ENCODE peak calls at places on chromosomes 5 and 9, in four cellular contexts. B, R, U and Z are unnamed samples. For H3K4me1, the result is how much of the 10 kb centered on the place peaks cover.

GRCh38 chr5:154444559-154445421 is 1.0 kb upstream of the SAP30L start:
- DNase-seq in B (peak), R (peak), U (no peak), Z (no peak)

GRCh38 chr5:157370967-157371366 is 89.0 kb upstream of the NIPAL4 start:
- DNase-seq in B (no peak), R (no peak), U (no peak), Z (no peak)

GRCh38 chr9:72749276-72749675 is 203.6 kb downstream of the ALDH1A1 start:
- DNase-seq in B (no peak), R (no peak), U (no peak), Z (no peak)

GRCh38 chr5:41610402-41610801 is 100.0 kb upstream of the PLCXD3 start:
- DNase-seq in B (no peak), R (no peak), U (no peak), Z (no peak)

GRCh38 chr9:135050072-135050990 is 37.1 kb upstream of the OLFM1 start:
- DNase-seq in B (no peak), R (no peak), U (no peak), Z (no peak)

GRCh38 chr9:94937214-94937903 is 210.9 kb downstream of the AOPEP start:
- DNase-seq in B (peak), R (no peak), U (no peak), Z (no peak)

GRCh38 chr5:151614565-151614964 is 23.4 kb upstream of the FAT2 start:
- DNase-seq in B (no peak), R (no peak), U (no peak), Z (no peak)

GRCh38 chr9:132795511-132796303 is 82.4 kb downstream of the AK8 start:
- DNase-seq in B (no peak), R (no peak), U (no peak), Z (no peak)

GRCh38 chr5:77960305-77960704 is 184.2 kb upstream of the TBCA start:
- DNase-seq in B (no peak), R (no peak), U (no peak), Z (no peak)

GRCh38 chr9:132977626-132978450 is 656 bp upstream of the GFI1B start:
- DNase-seq in B (peak), R (peak), U (peak), Z (peak)

GRCh38 chr9:33628865-33629410 is 104.9 kb downstream of the ANKRD18B start:
- DNase-seq in B (no peak), R (no peak), U (no peak), Z (no peak)

GRCh38 chr5:78738693-78739300 is 90.2 kb upstream of the LHFPL2 start:
- DNase-seq in B (no peak), R (no peak), U (no peak), Z (peak)

GRCh38 chr5:120678279-120678678 is 214.2 kb downstream of the PRR16 start:
- DNase-seq in B (no peak), R (no peak), U (no peak), Z (no peak)

GRCh38 chr9:76353280-76353679 is 40.9 kb downstream of the RFK start:
- DNase-seq in B (no peak), R (no peak), U (no peak), Z (no peak)

GRCh38 chr9:130638278-130639118 is 25.9 kb upstream of the PRDM12 start:
- DNase-seq in B (no peak), R (no peak), U (no peak), Z (no peak)

GRCh38 chr5:72836810-72837209 is 20.3 kb downstream of the TNPO1 start:
- DNase-seq in B (no peak), R (no peak), U (no peak), Z (no peak)
- H3K4me1 ChIP-seq in B (half or more), R (under half), U (under half), Z (under half)

GRCh38 chr5:139681112-139681458 is 32.9 kb downstream of the CXXC5 start:
- DNase-seq in B (no peak), R (no peak), U (no peak), Z (no peak)

GRCh38 chr5:139682016-139682975 is 34.1 kb downstream of the CXXC5 start:
- DNase-seq in B (no peak), R (no peak), U (no peak), Z (no peak)

GRCh38 chr5:139680368-139681111 is 32.4 kb downstream of the CXXC5 start:
- DNase-seq in B (no peak), R (no peak), U (no peak), Z (no peak)

GRCh38 chr5:139683295-139684271 is 35.4 kb downstream of the CXXC5 start:
- DNase-seq in B (no peak), R (no peak), U (no peak), Z (no peak)

GRCh38 chr5:139681466-139681865 is 33.3 kb downstream of the CXXC5 start:
- DNase-seq in B (no peak), R (no peak), U (no peak), Z (no peak)
- H3K4me1 ChIP-seq in B (under half), R (under half), U (half or more), Z (under half)

GRCh38 chr5:138829341-138829740 is 45.8 kb downstream of the LRRTM2 start:
- DNase-seq in B (no peak), R (no peak), U (no peak), Z (no peak)

GRCh38 chr5:138833095-138833494 is 42.0 kb downstream of the LRRTM2 start:
- DNase-seq in B (no peak), R (no peak), U (no peak), Z (no peak)

GRCh38 chr5:138833726-138834480 is 41.2 kb downstream of the LRRTM2 start:
- DNase-seq in B (no peak), R (no peak), U (no peak), Z (no peak)

GRCh38 chr5:138832218-138832617 is 42.9 kb downstream of the LRRTM2 start:
- DNase-seq in B (no peak), R (no peak), U (no peak), Z (no peak)

DNA sequence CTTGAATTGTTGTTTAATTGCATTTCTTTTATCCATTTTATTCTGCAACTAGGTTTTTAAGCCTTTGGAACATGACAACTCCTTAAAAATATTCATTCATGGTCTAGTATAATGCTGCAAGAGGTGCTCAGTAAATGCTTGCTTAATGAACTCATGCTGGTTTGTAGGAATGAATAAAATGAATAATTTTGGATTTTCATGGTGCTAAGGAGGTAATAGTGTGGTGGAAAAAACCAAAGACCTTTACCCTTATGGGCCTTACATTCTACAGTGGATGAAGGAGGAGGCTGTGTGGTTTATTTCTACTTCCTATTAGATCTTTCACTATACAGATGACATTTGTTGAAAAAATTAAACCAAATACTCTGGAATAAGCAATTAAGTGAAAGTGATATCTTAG is 43.4 kb downstream of the LRRTM2 start:
- DNase-seq in B (no peak), R (no peak), U (no peak), Z (no peak)
- H3K4me1 ChIP-seq in B (under half), R (under half), U (half or more), Z (under half)

GRCh38 chr5:53031695-53032096 is 42.5 kb downstream of the ITGA2 start:
- DNase-seq in B (peak), R (no peak), U (no peak), Z (no peak)
- H3K4me1 ChIP-seq in B (half or more), R (under half), U (under half), Z (under half)

GRCh38 chr5:150517272-150518152 is 9.6 kb downstream of the NDST1 start:
- DNase-seq in B (peak), R (no peak), U (no peak), Z (peak)
- H3K4me1 ChIP-seq in B (half or more), R (half or more), U (half or more), Z (under half)

GRCh38 chr9:89311346-89312153 is 555 bp downstream of the CKS2 start:
- DNase-seq in B (no peak), R (peak), U (no peak), Z (no peak)

GRCh38 chr9:89313842-89314241 is 2.8 kb downstream of the CKS2 start:
- DNase-seq in B (no peak), R (no peak), U (no peak), Z (no peak)

GRCh38 chr9:89309608-89310485 is 1.1 kb upstream of the CKS2 start:
- DNase-seq in B (no peak), R (peak), U (no peak), Z (no peak)

GRCh38 chr9:89310486-89311345 is at the start of gene CKS2:
- DNase-seq in B (peak), R (peak), U (peak), Z (peak)

DNA sequence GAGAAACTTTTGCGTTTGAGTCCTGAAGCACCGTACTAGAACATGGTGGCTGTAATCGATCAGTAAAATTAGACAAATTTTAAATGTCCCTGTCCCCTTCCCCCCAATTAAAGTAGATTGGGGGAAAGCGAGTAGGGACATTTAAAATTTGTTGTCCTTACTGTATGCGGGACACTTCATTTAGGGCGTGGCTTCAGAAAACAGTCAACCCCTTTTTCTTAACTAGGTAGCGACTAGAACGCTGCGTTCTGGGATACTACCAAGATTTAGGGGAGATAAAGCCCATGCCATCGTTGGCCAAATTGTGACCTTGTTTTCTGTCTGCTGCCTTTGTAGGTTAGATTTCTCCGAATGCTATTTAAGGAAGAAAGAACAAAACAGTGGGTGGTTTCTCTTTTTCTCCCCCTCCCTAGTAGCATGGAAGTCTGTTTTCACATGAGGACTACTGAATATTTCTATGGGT is 1.2 kb downstream of the CKS2 start:
- DNase-seq in B (peak), R (no peak), U (no peak), Z (no peak)
- H3K4me1 ChIP-seq in B (under half), R (under half), U (under half), Z (under half)

GRCh38 chr9:109817146-109817845 is 37.3 kb downstream of the PALM2AKAP2 start:
- DNase-seq in B (no peak), R (no peak), U (no peak), Z (no peak)

GRCh38 chr9:109813829-109814228 is 33.8 kb downstream of the PALM2AKAP2 start:
- DNase-seq in B (no peak), R (no peak), U (no peak), Z (no peak)

GRCh38 chr9:109815366-109815947 is 35.5 kb downstream of the PALM2AKAP2 start:
- DNase-seq in B (no peak), R (no peak), U (no peak), Z (no peak)

GRCh38 chr9:109817846-109818472 is 38.0 kb downstream of the PALM2AKAP2 start:
- DNase-seq in B (peak), R (peak), U (peak), Z (peak)

DNA sequence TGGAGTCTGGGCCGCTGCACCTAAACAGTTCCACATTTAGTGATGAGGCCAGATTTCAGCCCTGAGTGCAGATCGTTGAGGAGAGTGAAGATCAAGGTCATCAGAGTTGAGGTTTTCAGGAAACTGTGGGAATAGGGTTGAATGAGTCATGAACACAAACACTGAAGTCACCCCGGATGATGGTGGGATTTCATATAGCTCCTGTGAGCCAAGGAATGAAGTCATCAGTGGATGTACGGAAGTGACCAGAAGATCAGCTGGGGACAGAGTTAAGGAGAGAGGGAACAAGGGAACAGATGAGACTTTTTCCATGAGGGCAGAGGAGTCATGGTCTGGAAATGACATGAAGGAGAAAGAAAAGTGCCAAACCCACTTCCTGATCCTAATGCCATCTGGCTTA is 36.5 kb downstream of the PALM2AKAP2 start:
- DNase-seq in B (peak), R (peak), U (peak), Z (no peak)
- H3K4me1 ChIP-seq in B (under half), R (under half), U (under half), Z (under half)